ENCODE peak calls at places on chromosomes 12 and 14, in four cellular contexts. One of them, this sample, is unnamed.

GRCh38 chr14:76942288-76942778 is 86.2 kb downstream of the IRF2BPL start:
- DNase-seq in stomach: no peak
- DNase-seq in thoracic aorta: no peak
- DNase-seq in body of pancreas: no peak
- DNase-seq in this sample: no peak

GRCh38 chr12:1293901-1294300 is 300.5 kb downstream of the FBXL14 start:
- DNase-seq in thoracic aorta: no peak
- DNase-seq in body of pancreas: no peak
- DNase-seq in stomach: no peak
- DNase-seq in this sample: no peak

GRCh38 chr12:46147144-46147543 is 121.7 kb downstream of the SLC38A1 start:
- DNase-seq in stomach: no peak
- DNase-seq in body of pancreas: no peak
- DNase-seq in thoracic aorta: no peak
- DNase-seq in this sample: no peak

GRCh38 chr12:32477714-32478113 is 78.4 kb downstream of the FGD4 start:
- DNase-seq in body of pancreas: no peak
- DNase-seq in thoracic aorta: no peak
- DNase-seq in stomach: no peak
- DNase-seq in this sample: no peak

GRCh38 chr12:11892065-11892391 is 178.7 kb upstream of the BCL2L14 start:
- DNase-seq in body of pancreas: no peak
- DNase-seq in thoracic aorta: no peak
- DNase-seq in stomach: no peak
- DNase-seq in this sample: no peak

GRCh38 chr14:68047910-68048309 is 228.3 kb downstream of the RAD51B start:
- DNase-seq in stomach: no peak
- DNase-seq in thoracic aorta: no peak
- DNase-seq in body of pancreas: no peak
- DNase-seq in this sample: no peak

GRCh38 chr12:49580572-49581535 is 12.9 kb upstream of the MCRS1 start:
- DNase-seq in stomach: peak; percentile 78
- DNase-seq in thoracic aorta: no peak
- DNase-seq in body of pancreas: peak; percentile 78
- DNase-seq in this sample: peak; percentile 52

GRCh38 chr12:68358532-68359485 is 26.6 kb upstream of the MDM1 start:
- DNase-seq in body of pancreas: peak; percentile 62
- DNase-seq in stomach: peak; percentile 64
- DNase-seq in thoracic aorta: peak; percentile 36
- DNase-seq in this sample: peak; percentile 69

GRCh38 chr14:92510972-92511371 is 2.6 kb upstream of the RIN3 start:
- DNase-seq in stomach: no peak
- DNase-seq in thoracic aorta: no peak
- DNase-seq in body of pancreas: no peak
- DNase-seq in this sample: no peak

GRCh38 chr12:118706437-118706836 is 274.9 kb upstream of the SRRM4 start:
- DNase-seq in body of pancreas: no peak
- DNase-seq in thoracic aorta: no peak
- DNase-seq in stomach: no peak
- DNase-seq in this sample: no peak

GRCh38 chr14:75835156-75836141 is 146.3 kb downstream of the TGFB3 start:
- DNase-seq in stomach: no peak
- DNase-seq in thoracic aorta: no peak
- DNase-seq in body of pancreas: no peak
- DNase-seq in this sample: no peak

DNA sequence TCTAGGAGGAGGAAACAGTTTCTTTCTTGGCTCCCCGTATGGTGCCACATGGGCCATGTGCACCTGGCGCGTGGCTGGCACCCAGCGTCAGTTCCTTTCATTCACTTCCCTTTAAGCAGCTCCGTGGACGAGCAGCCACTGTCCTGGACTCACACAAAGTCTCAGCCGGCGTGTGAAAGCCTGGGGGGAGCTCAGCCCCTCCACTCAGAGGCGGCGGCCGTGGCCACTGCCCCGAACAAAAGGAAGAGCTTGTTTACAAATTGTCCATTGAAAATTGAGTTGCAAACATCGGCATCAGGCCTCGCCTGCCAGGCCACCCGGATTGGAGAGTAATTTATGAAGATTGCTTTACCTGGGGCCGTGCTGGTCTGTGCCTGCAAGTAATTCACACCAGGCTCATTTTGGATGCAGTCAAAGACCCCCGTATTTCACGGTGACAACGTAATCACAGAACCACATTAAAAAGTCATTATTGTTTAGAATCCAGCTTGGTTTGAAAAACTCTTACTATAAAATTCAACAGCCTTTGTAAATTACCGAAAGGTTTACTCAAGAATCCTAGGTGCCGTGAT is 101.7 kb upstream of the C14orf180 start:
- DNase-seq in body of pancreas: no peak
- DNase-seq in stomach: no peak
- DNase-seq in thoracic aorta: no peak
- DNase-seq in this sample: no peak
- H3K27ac ChIP-seq in body of pancreas: no peak overlapping the region
- H3K27ac ChIP-seq in stomach: no peak overlapping the region
- H3K27ac ChIP-seq in thoracic aorta: no peak overlapping the region
- H3K27ac ChIP-seq in this sample: no peak overlapping the region

DNA sequence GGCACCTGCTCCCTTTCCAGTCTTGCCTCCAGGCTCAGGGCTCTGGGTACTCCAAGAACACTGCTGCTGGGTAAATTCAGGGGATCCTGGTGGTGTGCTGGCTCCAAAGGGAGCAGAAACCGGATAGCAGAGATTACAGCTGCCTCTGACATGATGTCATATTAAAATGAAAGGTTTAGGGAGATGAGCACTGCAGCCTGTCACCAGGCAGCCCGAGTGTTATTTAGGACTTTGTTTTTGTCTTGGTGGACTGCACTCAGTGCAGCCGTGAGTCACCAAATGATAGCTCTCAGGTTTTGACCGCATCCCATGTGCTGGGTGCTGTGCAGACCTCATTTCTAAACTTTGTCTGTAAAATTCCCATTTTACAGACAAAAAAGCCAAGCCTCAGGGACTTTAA is 266.0 kb upstream of the CRY1 start:
- DNase-seq in stomach: no peak
- DNase-seq in thoracic aorta: no peak
- DNase-seq in body of pancreas: no peak
- DNase-seq in this sample: no peak
- H3K4me1 ChIP-seq in stomach: no peaks in the 10 kb centered on the region
- H3K4me1 ChIP-seq in thoracic aorta: no peaks in the 10 kb centered on the region
- H3K4me1 ChIP-seq in body of pancreas: no peaks in the 10 kb centered on the region
- H3K4me1 ChIP-seq in this sample: no peaks in the 10 kb centered on the region

GRCh38 chr14:44961730-44962572 is at the start of the genes KLHL28 and TOGARAM1:
- DNase-seq in body of pancreas: peak; percentile 98
- DNase-seq in stomach: peak; percentile 98
- DNase-seq in thoracic aorta: peak; percentile 99
- DNase-seq in this sample: peak; percentile 99

GRCh38 chr14:44960146-44960545 is 1.6 kb downstream of the KLHL28 start:
- DNase-seq in thoracic aorta: no peak
- DNase-seq in stomach: no peak
- DNase-seq in body of pancreas: no peak
- DNase-seq in this sample: no peak

GRCh38 chr14:44960646-44961045 is 1.1 kb downstream of the KLHL28 start:
- DNase-seq in stomach: no peak
- DNase-seq in body of pancreas: no peak
- DNase-seq in thoracic aorta: no peak
- DNase-seq in this sample: no peak

GRCh38 chr14:44961151-44961729 is 507 bp downstream of the KLHL28 start:
- DNase-seq in body of pancreas: peak; percentile 38
- DNase-seq in thoracic aorta: no peak
- DNase-seq in stomach: peak; percentile 51
- DNase-seq in this sample: peak; percentile 46

GRCh38 chr14:44959538-44959937 is 2.2 kb downstream of the KLHL28 start:
- DNase-seq in thoracic aorta: no peak
- DNase-seq in stomach: no peak
- DNase-seq in body of pancreas: no peak
- DNase-seq in this sample: no peak
- H3K27ac ChIP-seq in thoracic aorta: no peak overlapping the region
- H3K27ac ChIP-seq in stomach: no peak overlapping the region
- H3K27ac ChIP-seq in body of pancreas: no peak overlapping the region
- H3K27ac ChIP-seq in this sample: no peak overlapping the region

DNA sequence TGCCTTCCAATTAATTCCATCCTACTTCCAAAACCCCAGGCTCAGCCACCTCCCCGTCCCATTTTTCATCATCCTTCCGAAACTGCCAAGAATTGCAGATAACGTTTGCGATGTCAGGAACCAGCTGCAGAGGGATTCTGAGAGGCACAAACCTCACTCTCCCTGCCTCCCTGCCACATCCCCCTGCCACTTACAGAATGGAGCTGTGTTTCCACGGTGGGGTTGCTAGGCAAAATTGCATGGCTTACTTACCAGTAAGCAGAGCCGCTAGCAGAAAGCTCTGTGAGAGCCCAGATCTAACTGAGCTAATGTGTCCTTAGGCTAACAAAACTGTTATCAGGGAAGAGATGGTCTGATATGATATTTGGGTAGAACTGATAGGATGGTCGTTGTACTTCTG is 127.4 kb downstream of the KCNK10 start:
- DNase-seq in thoracic aorta: no peak
- DNase-seq in body of pancreas: no peak
- DNase-seq in stomach: no peak
- DNase-seq in this sample: no peak
- H3K4me1 ChIP-seq in thoracic aorta: no peaks in the 10 kb centered on the region
- H3K4me1 ChIP-seq in body of pancreas: no peaks in the 10 kb centered on the region
- H3K4me1 ChIP-seq in stomach: peaks cover 7% of the 10 kb centered on the region
- H3K4me1 ChIP-seq in this sample: no peaks in the 10 kb centered on the region

DNA sequence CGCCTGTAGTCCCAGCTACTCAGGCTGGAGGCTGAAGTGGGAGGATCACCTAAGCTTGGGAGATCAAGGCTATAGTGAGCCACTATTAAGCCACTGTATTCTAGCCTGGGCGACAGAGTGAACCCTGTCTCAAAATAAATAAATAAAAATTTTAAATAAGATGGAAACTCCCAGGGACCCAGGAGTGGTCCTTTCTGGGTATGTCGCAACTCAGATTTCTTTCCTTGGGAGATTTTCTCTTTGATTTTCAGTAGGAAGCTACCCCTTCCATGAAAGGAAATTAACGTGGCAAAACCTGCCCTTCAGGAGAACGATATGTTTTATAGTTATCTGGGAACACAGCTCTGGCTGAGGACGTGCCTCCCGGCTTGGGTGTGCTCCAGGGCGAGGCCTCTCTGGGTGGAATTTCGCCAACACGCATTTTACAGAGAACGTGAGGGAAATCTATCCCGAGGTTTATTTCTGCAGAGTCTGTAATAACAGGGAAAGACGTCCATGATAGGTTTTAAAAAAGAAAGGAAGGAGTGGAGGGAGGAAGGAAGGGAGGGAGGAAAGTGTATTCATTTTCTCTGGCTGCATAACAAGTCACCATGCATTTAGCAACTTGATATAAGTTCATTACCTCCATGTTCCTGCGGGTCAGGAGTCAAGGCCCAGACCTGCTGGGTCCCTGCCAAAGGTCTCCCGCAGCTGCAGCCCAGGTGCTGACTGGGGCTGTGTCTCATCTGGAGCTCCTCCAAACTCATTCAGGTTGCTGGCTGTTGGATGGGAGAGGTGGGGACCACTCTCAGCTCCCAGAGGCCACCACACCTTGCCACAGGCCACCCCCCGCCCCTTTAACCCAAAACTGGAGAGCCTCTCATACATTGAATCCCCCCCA is 80.7 kb upstream of the GSC start:
- DNase-seq in body of pancreas: no peak
- DNase-seq in thoracic aorta: no peak
- DNase-seq in stomach: peak; percentile 41
- DNase-seq in this sample: peak; percentile 80
- H3K27ac ChIP-seq in body of pancreas: no peak overlapping the region
- H3K27ac ChIP-seq in thoracic aorta: no peak overlapping the region
- H3K27ac ChIP-seq in stomach: no peak overlapping the region
- H3K27ac ChIP-seq in this sample: peak overlapping the region; percentile 49

GRCh38 chr14:69633238-69633637 is 21.8 kb downstream of the SUSD6 start:
- DNase-seq in stomach: no peak
- DNase-seq in body of pancreas: no peak
- DNase-seq in thoracic aorta: no peak
- DNase-seq in this sample: no peak
- H3K4me1 ChIP-seq in stomach: peaks cover 100% of the 10 kb centered on the region
- H3K4me1 ChIP-seq in body of pancreas: peaks cover 67% of the 10 kb centered on the region
- H3K4me1 ChIP-seq in thoracic aorta: peaks cover 66% of the 10 kb centered on the region
- H3K4me1 ChIP-seq in this sample: peaks cover 9% of the 10 kb centered on the region

DNA sequence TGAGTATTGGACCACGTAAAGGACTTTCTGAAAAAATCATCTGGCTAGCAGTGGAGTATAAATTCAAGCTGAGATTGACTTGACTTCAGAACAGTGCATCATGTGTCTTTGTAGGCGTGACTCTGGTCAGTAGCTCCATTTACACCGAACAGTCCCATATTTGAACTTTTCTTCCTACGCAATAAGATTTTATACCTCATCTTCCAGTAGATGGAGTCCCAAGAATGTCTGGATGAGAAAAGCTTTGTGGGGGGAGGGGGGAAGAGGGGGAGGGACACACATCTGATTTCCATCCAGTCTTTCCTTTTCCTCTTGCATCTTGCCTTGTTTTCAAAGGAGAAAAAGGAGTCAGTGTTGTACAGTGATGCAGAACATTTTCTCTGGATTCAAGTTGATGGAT is 241.0 kb downstream of the EMP1 start:
- DNase-seq in thoracic aorta: no peak
- DNase-seq in stomach: no peak
- DNase-seq in body of pancreas: no peak
- DNase-seq in this sample: no peak
- H3K27ac ChIP-seq in thoracic aorta: no peak overlapping the region
- H3K27ac ChIP-seq in stomach: no peak overlapping the region
- H3K27ac ChIP-seq in body of pancreas: no peak overlapping the region
- H3K27ac ChIP-seq in this sample: no peak overlapping the region

GRCh38 chr14:55583942-55584468 is 4.0 kb downstream of the KTN1 start:
- DNase-seq in stomach: no peak
- DNase-seq in body of pancreas: no peak
- DNase-seq in thoracic aorta: no peak
- DNase-seq in this sample: no peak
- H3K4me1 ChIP-seq in stomach: peaks cover 83% of the 10 kb centered on the region
- H3K4me1 ChIP-seq in body of pancreas: peaks cover 66% of the 10 kb centered on the region
- H3K4me1 ChIP-seq in thoracic aorta: peaks cover 42% of the 10 kb centered on the region
- H3K4me1 ChIP-seq in this sample: no peaks in the 10 kb centered on the region

GRCh38 chr14:77988966-77989365 is 181.2 kb upstream of the NRXN3 start:
- DNase-seq in body of pancreas: no peak
- DNase-seq in thoracic aorta: no peak
- DNase-seq in stomach: no peak
- DNase-seq in this sample: no peak
- H3K27ac ChIP-seq in body of pancreas: no peak overlapping the region
- H3K27ac ChIP-seq in thoracic aorta: no peak overlapping the region
- H3K27ac ChIP-seq in stomach: no peak overlapping the region
- H3K27ac ChIP-seq in this sample: no peak overlapping the region

This sample was measured in prostate gland.